ENCODE peak calls at places on chromosomes 7 and 10, in eight cellular contexts. N is heart left ventricle, W is IMR-90, E is HepG2, O is body of pancreas, M is adrenal gland, R is HCT116, T is stomach. Z is an unnamed sample.

GRCh38 chr10:123062726-123063125 is 53.9 kb downstream of the ACADSB start:
- DNase-seq in E (no peak), M (no peak), O (no peak), W (no peak), T (no peak), R (no peak), N (no peak), Z (no peak)

GRCh38 chr7:51481421-51481820 is 164.8 kb upstream of the COBL start:
- DNase-seq in O (no peak), R (no peak), T (no peak), E (peak), N (no peak), M (no peak), W (no peak), Z (no peak)

GRCh38 chr10:75497997-75498797 is 66.8 kb downstream of the LRMDA start:
- DNase-seq in T (peak), E (no peak), R (peak), W (peak), O (no peak), N (no peak), M (peak), Z (no peak)

GRCh38 chr7:26397326-26397725 is 105.7 kb downstream of the SNX10 start:
- DNase-seq in N (no peak), W (no peak), O (peak), T (no peak), R (no peak), E (no peak), M (peak), Z (no peak)

GRCh38 chr7:33500590-33500989 is 371.2 kb downstream of the BBS9 start:
- DNase-seq in W (peak), M (no peak), O (no peak), T (no peak), N (no peak), E (no peak), R (no peak), Z (no peak)

GRCh38 chr7:136030867-136031318 is 53.7 kb upstream of the MTPN start:
- DNase-seq in O (no peak), M (no peak), E (no peak), W (no peak), R (no peak), N (no peak), T (no peak), Z (no peak)

GRCh38 chr7:150823484-150824126 is 23.0 kb downstream of the TMEM176A start:
- DNase-seq in T (no peak), W (no peak), O (no peak), E (no peak), N (no peak), R (no peak), M (no peak), Z (no peak)

GRCh38 chr7:521221-522070 is 1.8 kb upstream of the PDGFA start:
- DNase-seq in M (peak), E (no peak), R (no peak), T (peak), N (peak), O (peak), W (peak), Z (peak)

GRCh38 chr7:4282434-4283223 is 399.5 kb upstream of the FOXK1 start:
- DNase-seq in R (no peak), M (no peak), N (no peak), O (no peak), T (no peak), E (no peak), W (peak), Z (no peak)

GRCh38 chr7:42254217-42254616 is 17.2 kb upstream of the GLI3 start:
- DNase-seq in M (no peak), E (no peak), T (no peak), W (peak), N (no peak), R (no peak), O (no peak), Z (no peak)

GRCh38 chr10:90732581-90732980 is 125.3 kb downstream of the HTR7 start:
- DNase-seq in T (no peak), W (no peak), M (no peak), O (no peak), R (no peak), E (no peak), N (no peak), Z (no peak)

GRCh38 chr10:45443101-45444009 is 69.3 kb downstream of the ALOX5 start:
- DNase-seq in M (peak), E (no peak), W (no peak), R (no peak), N (no peak), T (no peak), O (no peak), Z (no peak)

GRCh38 chr7:4205828-4206227 is 476.3 kb upstream of the FOXK1 start:
- DNase-seq in M (no peak), T (no peak), N (no peak), E (no peak), O (no peak), R (no peak), W (no peak), Z (no peak)

GRCh38 chr10:110659558-110659957 is 15.4 kb downstream of the RBM20 start:
- DNase-seq in O (no peak), E (no peak), M (no peak), R (no peak), W (no peak), T (no peak), N (no peak), Z (no peak)

GRCh38 chr10:58475322-58476277 is 37.1 kb upstream of the BICC1 start:
- DNase-seq in E (no peak), M (no peak), N (no peak), W (peak), R (no peak), O (no peak), T (no peak), Z (no peak)

GRCh38 chr10:17215782-17216122 is 12.3 kb upstream of the VIM start:
- DNase-seq in N (no peak), T (no peak), E (no peak), O (no peak), M (no peak), W (no peak), R (no peak), Z (no peak)

GRCh38 chr10:79084972-79085597 is 16.3 kb downstream of the ZMIZ1 start:
- DNase-seq in O (no peak), N (no peak), R (no peak), T (no peak), M (no peak), E (no peak), W (no peak), Z (peak)

DNA sequence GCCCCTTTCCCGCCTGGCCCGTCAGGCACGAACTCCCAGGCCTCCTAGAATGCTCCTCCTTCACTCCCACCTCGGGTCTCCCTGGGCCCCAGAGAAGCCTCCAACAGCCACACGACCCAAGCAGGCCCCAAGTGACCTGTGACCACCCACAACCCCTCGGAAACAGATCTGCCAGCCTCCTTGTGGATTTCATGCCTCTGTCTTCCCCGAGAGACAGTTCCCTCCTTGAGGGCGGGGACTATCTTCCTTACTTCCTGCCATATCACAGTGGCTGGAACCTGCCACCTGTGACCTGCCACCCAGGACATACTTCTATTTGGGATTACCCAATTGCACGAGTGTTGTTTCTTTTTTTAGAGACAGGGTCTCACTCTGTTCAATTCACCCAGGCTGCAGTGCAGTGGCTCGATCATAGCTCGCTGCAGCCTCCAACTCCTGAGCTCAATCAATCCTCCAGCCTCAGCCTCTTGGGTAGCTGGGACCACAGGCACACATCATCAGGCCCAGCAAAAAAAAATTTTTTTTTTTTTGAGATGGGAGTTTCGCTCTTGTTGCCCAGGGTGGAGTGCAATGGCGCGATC is 25.9 kb downstream of the TNRC18 start:
- DNase-seq in O (no peak), E (no peak), M (no peak), R (no peak), T (no peak), W (no peak), N (no peak), Z (no peak)
- H3K4me3 ChIP-seq in O (no peak), E (no peak), M (no peak), R (peak), T (peak), W (no peak), N (no peak), Z (no peak)

DNA sequence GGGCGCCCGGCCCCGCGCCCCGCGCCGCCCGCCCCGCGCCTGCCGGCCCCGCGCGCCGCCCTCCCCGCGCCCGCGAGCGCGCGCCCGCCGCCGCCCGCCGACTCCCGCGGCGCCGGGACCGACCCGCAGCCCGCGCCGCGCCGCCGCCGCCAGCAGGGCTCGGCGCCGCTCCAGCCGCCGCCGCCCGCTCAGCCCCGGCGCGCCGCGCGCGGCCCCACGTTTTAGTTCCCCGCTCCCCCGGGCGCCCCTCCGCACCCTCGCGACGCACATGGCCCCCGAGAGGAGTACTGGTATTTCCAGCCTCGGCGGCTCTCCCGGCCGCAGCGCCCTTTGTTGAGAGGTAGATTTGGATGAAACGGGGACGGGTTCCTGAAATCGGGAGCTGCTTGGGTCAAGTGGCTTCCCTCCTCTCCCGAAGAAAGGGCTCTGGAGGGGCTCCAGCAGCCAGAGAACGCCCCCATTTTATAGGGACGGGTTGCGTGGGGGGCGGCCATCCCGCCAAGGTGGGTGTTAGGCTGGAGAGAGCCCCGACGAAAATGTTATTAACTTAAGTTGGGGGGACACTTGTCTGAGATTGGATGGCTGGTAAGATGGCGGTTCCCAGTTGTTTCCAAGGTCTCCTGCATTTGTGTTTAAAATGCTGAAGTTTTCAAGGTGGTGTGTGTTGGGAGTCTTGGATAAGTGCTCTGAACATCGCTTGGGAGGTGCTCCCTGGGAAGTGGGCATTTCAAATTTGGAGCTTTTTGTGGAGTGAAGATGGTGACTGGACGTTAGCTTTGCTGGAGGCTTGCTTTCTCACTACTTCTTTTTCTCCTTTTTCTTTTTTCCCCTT is 1.1 kb downstream of the BMI1 start:
- DNase-seq in O (peak), M (no peak), W (no peak), T (no peak), R (no peak), E (no peak), N (no peak), Z (peak)
- H3K27ac ChIP-seq in O (no peak), M (no peak), W (no peak), T (no peak), R (no peak), E (no peak), N (no peak), Z (no peak)

GRCh38 chr10:118752401-118752800 is 2.4 kb downstream of the CACUL1 start:
- DNase-seq in R (no peak), T (no peak), E (no peak), W (no peak), O (no peak), M (no peak), N (no peak), Z (no peak)

GRCh38 chr10:118751272-118751671 is 3.5 kb downstream of the CACUL1 start:
- DNase-seq in W (no peak), R (no peak), T (no peak), M (no peak), N (no peak), O (no peak), E (no peak), Z (no peak)

GRCh38 chr10:118754556-118755423 is at the start of gene CACUL1:
- DNase-seq in N (peak), E (peak), M (peak), O (peak), R (peak), T (peak), W (peak), Z (peak)

GRCh38 chr10:118753331-118753730 is 1.4 kb downstream of the CACUL1 start:
- DNase-seq in W (peak), R (no peak), O (no peak), T (no peak), E (no peak), N (no peak), M (no peak), Z (no peak)

GRCh38 chr10:118754132-118754555 is 626 bp downstream of the CACUL1 start:
- DNase-seq in T (peak), M (peak), W (no peak), N (peak), E (peak), O (peak), R (no peak), Z (peak)
- TF ChIP-seq POLR2A in T (no peak), M (peak), W (peak), N (no peak), E (no peak), O (no peak), R (no peak), Z (no peak)

DNA sequence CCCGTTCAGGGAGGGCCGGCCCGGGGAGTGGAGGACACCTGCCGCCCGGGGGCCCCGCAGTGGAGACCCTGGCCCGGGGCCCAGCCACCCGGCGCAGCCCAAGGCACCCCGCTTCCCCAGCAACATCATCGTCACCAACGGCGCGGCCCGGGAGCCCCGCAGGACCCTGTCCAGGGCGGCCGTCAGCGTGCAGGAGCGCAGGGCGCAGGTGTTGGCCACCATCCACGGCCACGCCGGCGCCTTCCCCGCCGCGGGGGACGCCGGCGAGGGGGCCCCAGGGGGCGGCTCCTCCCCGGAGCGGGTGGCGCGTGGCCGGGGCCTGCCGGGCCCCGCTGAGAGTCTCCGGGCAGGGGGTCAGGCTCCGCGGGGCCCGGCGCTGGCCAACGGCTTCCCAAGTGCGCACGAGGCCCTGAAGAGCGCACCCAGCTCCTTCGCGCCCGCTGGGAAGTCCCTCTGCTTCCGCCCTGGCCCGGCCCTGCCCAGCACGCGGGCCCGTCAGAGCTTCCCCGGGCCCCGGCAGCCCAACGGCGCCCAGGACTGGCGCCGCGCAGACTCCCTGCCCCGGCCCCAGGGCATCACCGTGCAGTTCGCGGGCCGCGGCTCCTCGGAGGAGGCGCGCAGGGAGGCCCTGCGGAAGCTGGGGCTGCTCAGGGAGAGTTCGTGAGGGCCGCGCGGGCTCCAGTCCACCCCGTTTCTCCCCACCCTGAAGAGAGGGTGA is 46.7 kb downstream of the PROSER2 start:
- DNase-seq in T (no peak), M (no peak), E (no peak), W (no peak), O (no peak), N (no peak), R (no peak), Z (peak)
- H3K4me3 ChIP-seq in T (peak), M (peak), E (no peak), W (no peak), O (no peak), N (peak), R (no peak), Z (no peak)

GRCh38 chr7:66558201-66558641 is 70.5 kb upstream of the KCTD7 start:
- DNase-seq in T (no peak), N (no peak), E (no peak), O (no peak), W (no peak), R (no peak), M (no peak), Z (no peak)
- H3K27ac ChIP-seq in T (no peak), N (no peak), E (no peak), O (no peak), W (no peak), R (no peak), M (no peak), Z (no peak)

GRCh38 chr7:155644971-155645509 is 579 bp downstream of the RBM33 start:
- DNase-seq in W (no peak), N (no peak), E (peak), O (peak), M (peak), T (peak), R (no peak), Z (peak)

GRCh38 chr7:155645652-155646051 is 1.2 kb downstream of the RBM33 start:
- DNase-seq in R (no peak), N (no peak), W (no peak), T (no peak), M (no peak), O (no peak), E (no peak), Z (no peak)

GRCh38 chr7:155643804-155644177 is 670 bp upstream of the RBM33 start:
- DNase-seq in N (no peak), T (no peak), W (peak), E (no peak), R (no peak), M (peak), O (no peak), Z (no peak)

GRCh38 chr7:155646669-155647068 is 2.2 kb downstream of the RBM33 start:
- DNase-seq in N (no peak), R (no peak), T (no peak), M (no peak), W (no peak), O (no peak), E (no peak), Z (no peak)

GRCh38 chr7:155644178-155644970 is at the start of gene RBM33:
- DNase-seq in W (peak), M (peak), T (peak), N (peak), E (peak), O (peak), R (peak), Z (peak)
- TF ChIP-seq POLR2A in W (peak), M (peak), T (no peak), N (no peak), E (peak), O (peak), R (peak), Z (peak)

DNA sequence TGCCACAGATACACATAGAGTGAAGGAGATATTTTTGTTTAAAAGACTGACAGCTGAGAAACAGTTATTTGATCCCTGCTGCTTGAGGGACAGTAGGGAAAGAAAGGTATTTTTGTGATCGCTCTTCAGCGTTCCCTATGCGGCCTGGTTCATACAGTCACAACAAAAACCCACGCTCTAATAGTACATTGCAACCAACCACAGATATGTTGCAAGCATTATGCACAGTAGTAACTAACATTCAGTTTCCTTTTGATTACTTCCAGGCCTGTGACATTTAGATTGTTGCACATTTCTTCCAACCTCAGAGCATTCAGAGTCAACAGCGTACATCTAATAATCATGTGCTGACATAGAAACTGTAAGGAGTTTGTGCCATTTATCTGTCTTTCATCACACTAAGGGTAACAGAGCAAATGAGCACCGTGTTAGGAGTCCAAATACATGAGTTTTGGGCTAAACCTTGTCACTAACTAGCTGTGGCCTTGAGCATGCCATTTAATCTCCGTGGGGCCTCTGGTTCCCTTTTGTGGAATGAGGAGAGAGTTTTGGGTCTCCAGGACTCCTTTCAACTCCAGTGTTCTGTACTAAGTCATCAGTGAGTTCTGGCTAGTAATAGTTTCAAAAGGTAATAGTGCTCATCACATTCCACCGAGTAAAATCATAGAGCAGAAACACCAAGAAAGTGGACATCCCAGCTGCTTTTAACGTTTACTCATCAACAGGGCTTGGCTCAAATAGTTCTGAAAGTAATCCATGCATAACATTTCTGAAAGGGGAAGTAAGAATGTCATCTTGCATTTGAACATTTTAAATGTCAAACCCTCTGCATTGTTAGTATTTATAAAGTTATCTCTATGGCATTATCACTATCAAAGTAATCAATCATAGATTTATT is 99.0 kb upstream of the FZD1 start:
- DNase-seq in T (no peak), E (no peak), W (peak), M (no peak), N (no peak), R (no peak), O (no peak), Z (no peak)
- H3K4me3 ChIP-seq in T (no peak), E (no peak), W (no peak), M (no peak), N (no peak), R (no peak), O (no peak), Z (no peak)